ENCODE peak calls at places on chromosomes 3 and 15, in four cellular contexts. D, W, P and F are unnamed samples.

GRCh38 chr15:37517106-37517505 is 416.8 kb upstream of the MEIS2 start:
- DNase-seq in D (no peak), P (no peak), W (peak), F (no peak)

GRCh38 chr15:32767236-32767635 is 49.4 kb downstream of the GREM1 start:
- DNase-seq in D (no peak), P (no peak), W (peak), F (no peak)

GRCh38 chr3:171461087-171461917 is 1.1 kb upstream of the TNIK start:
- DNase-seq in W (peak), D (peak), P (no peak), F (peak)

GRCh38 chr15:64288999-64289398 is 67.0 kb downstream of the CSNK1G1 start:
- DNase-seq in D (no peak), P (no peak), W (peak), F (no peak)

GRCh38 chr15:70523192-70523591 is 240.2 kb downstream of the UACA start:
- DNase-seq in P (no peak), D (no peak), W (no peak), F (no peak)

GRCh38 chr3:114418724-114419543 is 125.1 kb downstream of the TIGIT start:
- DNase-seq in P (no peak), W (peak), D (peak), F (peak)

GRCh38 chr3:184350618-184351017 is 10.8 kb downstream of the CLCN2 start:
- DNase-seq in W (no peak), D (no peak), P (no peak), F (no peak)

GRCh38 chr15:64286473-64286872 is 69.5 kb downstream of the CSNK1G1 start:
- DNase-seq in P (no peak), W (no peak), D (no peak), F (no peak)

GRCh38 chr3:62149962-62150361 is 223.4 kb downstream of the FEZF2 start:
- DNase-seq in D (no peak), W (peak), P (no peak), F (no peak)

GRCh38 chr3:171145866-171146265 is 119.3 kb upstream of the SLC2A2 start:
- DNase-seq in W (no peak), D (no peak), P (no peak), F (no peak)

GRCh38 chr3:149977391-149977790 is 6.7 kb upstream of the PFN2 start:
- DNase-seq in W (peak), P (no peak), D (no peak), F (no peak)

GRCh38 chr3:185152433-185153169 is at the start of gene C3orf70:
- DNase-seq in D (peak), P (peak), W (peak), F (peak)

GRCh38 chr15:39833515-39833981 is 50.9 kb upstream of the FSIP1 start:
- DNase-seq in D (no peak), P (no peak), W (peak), F (peak)

GRCh38 chr15:85379403-85380131 is 836 bp upstream of the AKAP13 start:
- DNase-seq in D (peak), P (no peak), W (no peak), F (peak)

GRCh38 chr3:146326875-146327543 is 76.1 kb upstream of the PLSCR4 start:
- DNase-seq in W (peak), D (no peak), P (peak), F (peak)

GRCh38 chr3:45055411-45056143 is 29.5 kb downstream of the CLEC3B start:
- DNase-seq in P (no peak), D (no peak), W (peak), F (peak)

GRCh38 chr3:189186093-189186492 is 14.3 kb downstream of the TPRG1 start:
- DNase-seq in D (no peak), W (peak), P (no peak), F (no peak)

GRCh38 chr15:36468746-36469145 is 110.7 kb upstream of the CDIN1 start:
- DNase-seq in P (no peak), W (peak), D (no peak), F (no peak)

GRCh38 chr15:91561371-91562100 is 292.0 kb upstream of the SLCO3A1 start:
- DNase-seq in P (peak), W (peak), D (no peak), F (peak)

GRCh38 chr3:45597166-45597565 is 2.6 kb downstream of the LIMD1 start:
- DNase-seq in W (peak), D (no peak), P (peak), F (peak)

GRCh38 chr3:73115806-73116205 is 54.3 kb downstream of the EBLN2 start:
- DNase-seq in D (no peak), P (no peak), W (no peak), F (no peak)

GRCh38 chr3:126284258-126284904 is 72.8 kb downstream of the KLF15 start:
- DNase-seq in D (no peak), W (peak), P (no peak), F (peak)

GRCh38 chr3:58237940-58238681 is 519 bp downstream of the ABHD6 start:
- DNase-seq in W (no peak), P (peak), D (peak), F (peak)

GRCh38 chr15:82044373-82045178 is 1.2 kb downstream of the MEX3B start:
- DNase-seq in P (peak), D (peak), W (peak), F (no peak)

DNA sequence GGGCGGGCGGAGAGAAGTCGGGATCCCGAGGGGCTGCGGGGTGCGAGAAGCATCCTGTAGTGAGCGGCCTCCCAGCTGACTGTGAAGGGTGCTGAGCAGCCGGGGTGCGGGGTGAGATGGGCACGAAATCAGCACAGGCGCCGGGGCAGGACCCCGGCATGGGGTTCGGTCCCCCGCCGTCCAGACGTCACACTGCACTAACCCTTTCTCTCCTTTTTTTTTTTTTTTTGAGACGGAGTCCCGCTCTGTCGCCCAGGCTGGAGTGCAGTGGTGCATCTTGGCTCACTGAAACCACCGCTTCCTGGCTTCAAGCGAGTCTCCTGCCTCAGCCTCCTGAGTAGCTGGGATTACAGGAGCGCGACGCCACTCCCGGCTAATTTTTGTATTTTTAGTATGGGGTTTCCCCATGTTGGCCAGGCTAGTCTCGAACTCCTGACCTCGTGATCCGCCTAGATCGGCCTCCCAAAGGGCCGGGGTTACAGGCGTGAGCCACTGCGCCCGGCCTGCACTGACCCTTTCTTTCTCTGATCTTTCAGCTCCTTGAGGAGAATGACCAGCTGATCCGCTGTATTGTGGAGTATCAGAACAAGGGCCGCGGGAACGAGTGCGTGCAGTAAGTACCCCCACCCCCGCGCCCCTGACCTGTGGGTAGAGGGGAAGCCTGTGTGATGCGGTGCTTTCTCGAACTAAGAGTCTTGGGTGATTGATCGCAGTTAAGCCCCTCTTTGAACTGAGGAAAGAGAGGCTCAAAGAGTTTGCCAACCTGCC is 513 bp downstream of the SS18L2 start:
- DNase-seq in P (no peak), D (no peak), W (no peak), F (no peak)
- H3K27ac ChIP-seq in P (peak), D (peak), W (peak), F (peak)

GRCh38 chr3:143751643-143752178 is 96.6 kb downstream of the SLC9A9 start:
- DNase-seq in D (peak), P (no peak), W (no peak), F (no peak)
- H3K27ac ChIP-seq in D (peak), P (no peak), W (no peak), F (no peak)

DNA sequence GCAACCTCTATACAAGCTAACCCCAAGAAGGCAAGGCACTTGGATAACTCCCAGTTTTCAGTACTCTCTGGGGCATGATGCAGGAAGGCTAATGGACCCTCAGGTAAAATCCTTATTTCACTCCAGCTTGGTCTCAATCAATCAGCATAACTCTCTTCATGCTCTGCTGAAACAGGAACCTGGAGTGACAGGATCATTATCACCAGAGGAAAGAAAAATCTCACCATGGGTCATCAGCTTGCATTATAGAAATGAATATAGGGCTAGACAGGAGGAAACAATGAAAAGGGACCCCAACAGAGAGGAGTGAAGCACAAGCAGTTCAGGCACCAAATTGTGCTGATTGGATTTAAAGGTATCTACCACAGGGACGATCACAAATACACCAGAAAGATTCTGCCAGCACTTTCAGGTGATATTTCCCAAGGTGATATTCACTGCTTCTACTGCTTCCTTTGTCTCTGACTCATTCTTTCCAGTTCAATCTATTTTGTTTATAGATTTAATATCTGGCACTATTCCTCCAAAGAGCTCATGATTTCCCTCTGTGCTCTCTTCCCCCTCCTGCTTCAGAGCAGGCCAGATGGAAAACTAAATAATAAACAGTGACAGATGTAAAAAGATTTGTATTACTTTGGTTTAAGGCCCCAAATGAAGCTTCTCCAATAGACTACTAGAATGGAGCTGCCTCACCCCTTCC is 23.0 kb upstream of the THUMPD3 start:
- DNase-seq in P (no peak), D (no peak), W (peak), F (peak)
- H3K27ac ChIP-seq in P (peak), D (no peak), W (peak), F (peak)

GRCh38 chr3:18743761-18744160 is 318.6 kb upstream of the SATB1 start:
- DNase-seq in W (no peak), P (no peak), D (no peak), F (no peak)

GRCh38 chr3:18739098-18739431 is 313.9 kb upstream of the SATB1 start:
- DNase-seq in P (no peak), W (no peak), D (no peak), F (no peak)

GRCh38 chr3:18744472-18744871 is 319.3 kb upstream of the SATB1 start:
- DNase-seq in D (no peak), W (no peak), P (no peak), F (no peak)

GRCh38 chr3:18738393-18739097 is 313.4 kb upstream of the SATB1 start:
- DNase-seq in P (no peak), W (no peak), D (no peak), F (no peak)

GRCh38 chr3:18740631-18741583 is 315.8 kb upstream of the SATB1 start:
- DNase-seq in D (peak), W (no peak), P (no peak), F (no peak)
- H3K27ac ChIP-seq in D (peak), W (no peak), P (no peak), F (no peak)

GRCh38 chr3:52203701-52204100 is 5.7 kb downstream of the ALAS1 start:
- DNase-seq in W (no peak), D (no peak), P (no peak), F (no peak)

GRCh38 chr3:52204337-52205073 is 6.5 kb downstream of the ALAS1 start:
- DNase-seq in W (no peak), P (no peak), D (no peak), F (peak)

GRCh38 chr3:52202384-52203077 is 4.6 kb downstream of the ALAS1 start:
- DNase-seq in P (no peak), D (no peak), W (no peak), F (no peak)

GRCh38 chr3:52208556-52208955 is 10.6 kb downstream of the ALAS1 start:
- DNase-seq in P (no peak), W (no peak), D (no peak), F (no peak)

DNA sequence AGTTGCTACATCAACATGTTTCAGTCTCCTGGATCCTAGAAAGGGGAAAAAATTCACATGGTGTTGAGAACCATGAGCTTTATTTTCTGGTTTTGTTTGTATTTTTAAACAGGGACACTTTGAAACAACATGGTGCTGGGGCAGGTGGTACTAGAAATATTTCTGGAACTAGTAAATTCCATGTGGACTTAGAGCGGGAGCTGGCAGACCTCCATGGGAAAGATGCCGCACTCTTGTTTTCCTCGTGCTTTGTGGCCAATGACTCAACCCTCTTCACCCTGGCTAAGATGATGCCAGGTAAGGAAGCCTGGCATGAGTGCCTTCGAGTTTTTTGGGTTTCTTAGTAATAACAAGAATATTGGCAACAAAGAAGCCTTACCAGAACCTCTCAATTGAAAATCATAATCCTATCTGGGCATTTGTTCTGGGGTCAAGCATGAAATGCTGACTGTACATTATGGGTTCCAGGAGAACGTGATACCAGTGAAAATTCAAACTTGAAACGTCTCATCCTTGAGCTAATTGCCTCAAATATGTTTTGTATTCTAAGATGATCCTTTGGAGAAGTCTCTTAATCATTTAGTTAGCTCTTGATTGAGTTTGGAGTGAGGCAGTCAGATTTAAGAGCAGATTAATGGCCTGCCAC is 7.9 kb downstream of the ALAS1 start:
- DNase-seq in W (peak), D (no peak), P (no peak), F (peak)
- H3K27ac ChIP-seq in W (no peak), D (no peak), P (no peak), F (peak)

DNA sequence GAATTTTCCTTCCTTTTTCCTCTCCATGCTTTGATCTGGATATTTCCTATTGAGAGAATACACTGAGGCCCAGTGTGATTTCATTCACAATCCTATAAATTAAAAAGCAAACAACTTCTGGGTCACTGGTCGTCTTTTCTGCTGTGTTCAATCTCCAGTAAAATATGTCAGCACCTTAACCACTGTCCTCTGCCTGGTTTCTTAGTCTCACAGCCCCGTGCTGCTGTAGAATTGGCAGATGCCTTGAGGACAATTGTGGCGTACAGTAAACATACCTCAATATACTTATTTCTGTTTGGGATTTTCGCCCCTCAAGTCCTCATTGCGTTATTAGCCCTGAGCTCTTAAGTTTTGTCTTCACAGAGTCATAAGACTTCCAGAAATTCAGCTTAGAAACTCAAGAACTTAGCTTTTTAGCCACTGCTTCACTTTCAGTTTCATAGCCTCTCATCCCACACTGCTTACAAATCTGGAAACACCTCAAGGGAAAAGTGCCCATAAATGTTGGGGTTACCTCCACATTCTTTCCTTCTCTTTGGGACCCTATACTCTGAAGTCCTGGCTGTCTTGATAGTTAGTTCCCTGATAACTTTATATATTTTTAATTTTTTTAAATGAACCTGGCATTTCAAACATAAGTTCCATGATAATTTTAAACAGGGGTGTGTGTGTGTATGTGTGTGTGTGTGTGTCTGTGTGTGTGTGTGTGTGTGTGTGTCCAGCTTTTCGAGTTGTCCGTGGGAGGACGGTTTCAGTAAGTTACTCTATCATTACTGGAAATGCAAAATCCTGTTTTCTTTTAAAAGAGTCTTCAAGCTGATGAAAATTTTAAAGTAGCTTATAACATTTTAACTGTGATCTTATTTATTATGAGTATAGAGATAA is 238.4 kb upstream of the CTDSPL start:
- DNase-seq in W (no peak), D (no peak), P (no peak), F (no peak)
- H3K27ac ChIP-seq in W (no peak), D (no peak), P (peak), F (no peak)

DNA sequence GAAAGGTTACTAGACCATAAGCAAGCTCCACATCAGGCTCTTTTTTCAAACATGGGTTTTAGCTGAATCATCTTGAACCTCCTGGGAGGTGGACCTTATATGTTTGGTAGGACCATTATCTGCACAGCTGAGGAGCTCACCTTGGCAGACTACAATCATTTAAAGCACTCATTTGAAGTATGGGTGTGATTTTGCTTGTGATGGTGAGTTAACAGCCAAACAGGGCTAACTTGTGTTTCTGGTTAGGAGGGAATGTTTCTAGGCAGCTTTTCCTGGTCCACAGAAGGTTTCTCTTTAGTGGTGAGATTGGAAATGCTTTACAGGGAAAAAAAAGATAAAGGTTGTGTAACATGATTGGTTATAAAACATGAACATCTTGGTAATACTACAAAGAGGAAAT is 61.8 kb downstream of the ARHGEF26 start:
- DNase-seq in P (no peak), W (no peak), D (no peak), F (no peak)
- H3K27ac ChIP-seq in P (no peak), W (no peak), D (no peak), F (no peak)